ENCODE peak calls at places on chromosomes 6 and 20, in seven cellular contexts. U, O, R, J, G, K and W are unnamed samples.

GRCh38 chr6:117513174-117513573 is 30.7 kb downstream of the DCBLD1 start:
- DNase-seq in U (no peak), O (no peak), J (no peak), G (no peak), R (peak; percentile 42), K (no peak), W (no peak)

GRCh38 chr6:1322725-1323219 is 10.9 kb downstream of the FOXQ1 start:
- DNase-seq in K (no peak), R (peak; percentile 56), O (no peak), U (no peak), J (no peak), G (no peak), W (no peak)

GRCh38 chr6:45959534-45960195 is 56.0 kb downstream of the CLIC5 start:
- DNase-seq in G (no peak), K (peak; percentile 6), R (peak; percentile 69), U (no peak), J (no peak), O (no peak), W (no peak)

GRCh38 chr6:21802611-21802899 is 209.0 kb downstream of the SOX4 start:
- DNase-seq in O (no peak), J (no peak), G (no peak), U (no peak), R (no peak), K (no peak), W (no peak)

GRCh38 chr6:32413427-32414047 is 6.6 kb upstream of the BTNL2 start:
- DNase-seq in J (peak; percentile 86), K (peak; percentile 67), U (peak; percentile 43), G (peak; percentile 87), R (peak; percentile 85), O (peak; percentile 83), W (peak; percentile 71)

GRCh38 chr20:56358070-56358469 is 704 bp upstream of the FAM210B start:
- DNase-seq in K (no peak), G (no peak), J (no peak), U (no peak), R (no peak), O (no peak), W (no peak)

GRCh38 chr6:55913213-55914195 is 38.1 kb upstream of the BMP5 start:
- DNase-seq in J (no peak), U (no peak), G (no peak), O (no peak), R (no peak), K (no peak), W (no peak)

GRCh38 chr6:132491881-132492280 is 21.0 kb downstream of the STX7 start:
- DNase-seq in R (no peak), G (no peak), K (no peak), O (no peak), U (no peak), J (no peak), W (no peak)

GRCh38 chr6:72783035-72783434 is 161.2 kb downstream of the KCNQ5 start:
- DNase-seq in G (no peak), K (no peak), R (peak; percentile 60), O (no peak), J (no peak), U (no peak), W (no peak)

GRCh38 chr6:24313477-24314141 is 44.2 kb downstream of the DCDC2 start:
- DNase-seq in U (no peak), J (no peak), O (no peak), K (peak; percentile 28), R (peak; percentile 86), G (no peak), W (no peak)

GRCh38 chr6:117270121-117270959 is 5.0 kb downstream of the VGLL2 start:
- DNase-seq in R (peak; percentile 10), K (no peak), U (no peak), G (peak; percentile 48), O (no peak), J (no peak), W (no peak)

GRCh38 chr20:56278205-56278604 is 29.7 kb downstream of the MC3R start:
- DNase-seq in J (no peak), K (no peak), O (no peak), R (no peak), G (no peak), U (no peak), W (no peak)

GRCh38 chr6:56593801-56594318 is 48.8 kb downstream of the DST start:
- DNase-seq in R (peak; percentile 6), K (no peak), O (no peak), U (no peak), G (no peak), J (no peak), W (no peak)

GRCh38 chr6:136225496-136225895 is 24.6 kb downstream of the MTFR2 start:
- DNase-seq in R (peak; percentile 27), U (no peak), K (no peak), J (no peak), G (no peak), O (no peak), W (no peak)

GRCh38 chr6:47031656-47032055 is 10.5 kb downstream of the ADGRF1 start:
- DNase-seq in U (no peak), K (no peak), J (no peak), R (no peak), O (no peak), G (no peak), W (no peak)

GRCh38 chr20:34713194-34713943 is 9.2 kb downstream of the TP53INP2 start:
- DNase-seq in G (no peak), K (peak; percentile 98), O (no peak), J (no peak), U (no peak), R (peak; percentile 98), W (no peak)

GRCh38 chr6:4351857-4352669 is 216.7 kb upstream of the ECI2 start:
- DNase-seq in R (peak; percentile 97), K (peak; percentile 79), G (no peak), J (no peak), U (peak; percentile 38), O (no peak), W (peak; percentile 48)

GRCh38 chr6:4356899-4357659 is 221.7 kb upstream of the ECI2 start:
- DNase-seq in G (no peak), R (peak; percentile 39), U (no peak), J (peak; percentile 6), K (no peak), O (no peak), W (no peak)

GRCh38 chr6:4354181-4354580 is 218.8 kb upstream of the ECI2 start:
- DNase-seq in K (no peak), G (no peak), U (no peak), R (no peak), O (no peak), J (no peak), W (no peak)

GRCh38 chr6:4352731-4353130 is 217.4 kb upstream of the ECI2 start:
- DNase-seq in K (no peak), O (no peak), G (no peak), J (no peak), R (no peak), U (no peak), W (no peak)

DNA sequence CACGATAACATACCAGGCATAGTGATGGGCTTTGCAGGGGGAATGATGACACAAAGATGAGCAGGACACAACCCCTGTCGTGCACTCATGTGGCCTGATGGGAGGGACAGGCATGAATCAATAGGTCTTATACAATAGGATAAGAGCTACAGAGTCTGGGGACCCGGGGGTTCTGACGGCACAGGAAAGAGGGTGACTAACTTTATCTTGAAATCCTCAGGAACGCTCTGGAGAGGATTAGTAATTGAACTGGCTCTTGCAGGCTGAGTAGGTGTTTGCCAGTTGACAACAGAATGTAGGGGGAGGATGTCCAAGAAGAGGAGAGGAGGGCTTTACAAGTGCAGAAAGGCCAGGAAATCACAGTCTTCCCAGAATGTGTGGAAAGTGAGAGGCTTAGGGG is 219.9 kb upstream of the ECI2 start:
- DNase-seq in U (no peak), O (no peak), G (no peak), J (no peak), R (peak; percentile 64), K (peak; percentile 59), W (no peak)
- TF ChIP-seq CTCF in U (no peak), O (no peak), G (no peak), J (no peak), R (no peak), K (no peak), W (no peak)

GRCh38 chr6:106334646-106335448 is 9.3 kb upstream of the ATG5 start:
- DNase-seq in J (peak; percentile 15), K (peak; percentile 55), O (peak; percentile 15), G (peak; percentile 61), U (no peak), R (peak; percentile 64), W (no peak)
- TF ChIP-seq CTCF in J (peak; percentile 84), K (peak; percentile 76), O (peak; percentile 70), G (peak; percentile 63), U (peak; percentile 51), R (peak; percentile 55), W (no peak)

GRCh38 chr6:95841560-95841959 is 174.2 kb upstream of the FUT9 start:
- DNase-seq in K (no peak), O (no peak), J (no peak), U (no peak), G (no peak), R (no peak), W (no peak)

GRCh38 chr6:95848717-95849116 is 167.1 kb upstream of the FUT9 start:
- DNase-seq in K (no peak), U (no peak), G (no peak), J (no peak), R (no peak), O (no peak), W (no peak)

GRCh38 chr6:95846652-95847051 is 169.1 kb upstream of the FUT9 start:
- DNase-seq in U (no peak), K (no peak), G (no peak), O (no peak), J (no peak), R (no peak), W (no peak)

DNA sequence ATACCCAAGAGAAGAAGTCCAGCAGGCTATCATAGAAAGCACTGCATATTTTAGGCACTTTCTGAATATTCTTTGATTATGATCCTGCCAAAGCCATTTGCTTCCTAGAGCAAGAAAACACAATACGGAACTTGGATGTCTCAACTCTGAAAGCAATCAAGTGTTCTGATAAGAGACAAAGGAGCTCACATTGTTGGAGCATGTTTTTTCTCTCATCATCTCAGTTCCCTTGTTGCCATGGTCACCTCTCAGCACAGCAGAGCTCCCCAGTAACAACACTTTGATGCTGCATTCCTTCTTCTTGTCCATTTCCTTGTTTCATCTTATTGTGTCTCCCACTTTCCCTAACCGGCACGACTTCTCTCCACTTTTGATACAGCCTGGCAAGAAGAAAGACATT is 168.7 kb upstream of the FUT9 start:
- DNase-seq in K (no peak), U (no peak), O (no peak), J (no peak), G (no peak), R (no peak), W (no peak)
- TF ChIP-seq CTCF in K (no peak), U (no peak), O (no peak), J (no peak), G (no peak), R (no peak), W (no peak)

GRCh38 chr6:19472850-19473249 is 364.3 kb upstream of the ID4 start:
- DNase-seq in K (no peak), O (no peak), U (no peak), R (peak; percentile 13), J (no peak), G (no peak), W (no peak)
- TF ChIP-seq CTCF in K (no peak), O (no peak), U (no peak), R (peak; percentile 40), J (peak; percentile 51), G (no peak), W (no peak)